ENCODE peak calls at places on chromosome 21, in six cellular contexts. R, F, Q, X, A and H are unnamed samples.

GRCh38 chr21:26965567-26966359 is 1.1 kb downstream of the ADAMTS5 start:
- DNase-seq in Q (no peak), F (peak), X (peak), A (no peak), R (peak), H (peak)

GRCh38 chr21:10418649-10419048 is 102.7 kb upstream of the TPTE start:
- DNase-seq in A (no peak), F (no peak), Q (no peak), X (no peak), R (no peak), H (no peak)

GRCh38 chr21:28712396-28712795 is 280.3 kb downstream of the LTN1 start:
- DNase-seq in X (no peak), Q (no peak), F (no peak), A (no peak), R (no peak), H (no peak)

GRCh38 chr21:38843806-38844479 is 38.2 kb downstream of the ETS2 start:
- DNase-seq in A (no peak), R (no peak), Q (no peak), X (no peak), F (no peak), H (no peak)

GRCh38 chr21:46187814-46188213 is 3.6 kb upstream of the SPATC1L start:
- DNase-seq in Q (no peak), X (no peak), F (no peak), A (no peak), R (no peak), H (no peak)

GRCh38 chr21:29360799-29361765 is 62.4 kb downstream of the BACH1 start:
- DNase-seq in A (peak), Q (no peak), X (no peak), F (no peak), R (no peak), H (no peak)

GRCh38 chr21:26007911-26008579 is 162.5 kb downstream of the APP start:
- DNase-seq in A (no peak), X (no peak), F (no peak), R (no peak), Q (no peak), H (no peak)

GRCh38 chr21:29827236-29827635 is 112.6 kb downstream of the GRIK1 start:
- DNase-seq in F (no peak), R (no peak), Q (no peak), X (no peak), A (no peak), H (no peak)

GRCh38 chr21:27423906-27424595 is 457.2 kb upstream of the ADAMTS5 start:
- DNase-seq in X (no peak), A (no peak), R (no peak), Q (no peak), F (no peak), H (no peak)

GRCh38 chr21:9839011-9839661 is 682.2 kb upstream of the TPTE start:
- DNase-seq in F (no peak), Q (no peak), A (no peak), R (no peak), X (peak), H (no peak)

GRCh38 chr21:34636961-34637360 is 22.0 kb upstream of the RCAN1 start:
- DNase-seq in A (no peak), F (no peak), Q (no peak), X (no peak), R (no peak), H (no peak)
- TF ChIP-seq CTCF in A (no peak), F (no peak), Q (no peak), X (no peak), R (no peak), H (no peak)

DNA sequence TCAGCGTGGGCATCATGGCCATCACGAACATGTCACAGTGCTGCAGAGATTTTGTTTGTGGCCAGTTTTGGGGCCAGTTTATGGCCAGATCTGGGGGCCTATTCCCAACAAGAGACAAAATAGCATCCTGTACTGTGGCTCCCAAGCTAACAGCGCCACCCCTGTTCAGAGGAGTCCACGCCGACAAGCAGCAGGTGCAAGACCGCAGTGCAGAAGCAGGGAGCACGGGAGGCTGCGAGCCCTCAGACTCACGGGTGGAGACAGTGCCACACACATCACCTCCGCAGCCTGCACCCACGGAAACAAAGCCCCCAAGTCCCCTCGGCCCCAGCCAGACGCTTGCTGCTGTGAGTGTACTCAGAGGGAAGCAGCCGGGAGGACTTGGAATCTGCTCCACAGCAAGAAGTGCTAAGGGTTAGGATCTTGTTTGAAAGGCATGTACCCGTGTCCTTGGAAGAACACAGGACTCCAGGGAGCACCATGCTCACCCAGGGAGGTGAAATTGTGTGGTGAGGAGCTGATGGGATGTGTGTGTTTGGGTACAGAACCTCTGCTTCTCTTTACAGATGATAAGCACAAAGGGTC is 7.1 kb downstream of the TCP10L start:
- DNase-seq in R (peak), X (no peak), F (no peak), A (no peak), Q (no peak), H (no peak)
- TF ChIP-seq CTCF in R (no peak), X (no peak), F (no peak), A (no peak), Q (no peak), H (peak)

GRCh38 chr21:37687001-37687400 is 229.3 kb downstream of the KCNJ6 start:
- DNase-seq in Q (no peak), R (peak), F (no peak), A (no peak), X (no peak), H (no peak)
- TF ChIP-seq CTCF in Q (no peak), R (no peak), F (no peak), A (no peak), X (no peak), H (no peak)

GRCh38 chr21:41932191-41932575 is 21.6 kb downstream of the C2CD2 start:
- DNase-seq in Q (peak), R (no peak), A (no peak), X (no peak), F (no peak), H (no peak)
- TF ChIP-seq CTCF in Q (peak), R (no peak), A (no peak), X (no peak), F (no peak), H (no peak)

DNA sequence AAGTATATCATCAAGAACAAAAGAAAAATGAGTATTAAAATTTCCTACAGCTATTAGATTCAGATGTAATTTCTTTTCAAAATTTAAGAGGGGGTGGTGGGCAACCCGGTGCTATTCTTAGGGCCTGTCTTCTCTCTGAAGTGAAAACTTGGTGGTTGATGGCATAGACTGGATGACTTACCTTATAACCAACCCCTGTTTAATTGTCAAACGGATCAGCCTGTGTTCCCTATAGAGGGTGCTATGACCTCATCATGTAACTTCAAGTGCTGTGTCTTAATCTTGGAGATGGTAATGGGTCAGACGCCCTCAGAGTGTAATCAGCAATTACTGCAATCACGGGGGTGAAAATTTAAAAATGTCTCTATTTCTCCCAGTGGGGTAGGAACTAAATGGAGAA is 176.2 kb downstream of the PCP4 start:
- DNase-seq in A (no peak), R (no peak), F (no peak), Q (no peak), X (no peak), H (no peak)
- TF ChIP-seq CTCF in A (no peak), R (no peak), F (no peak), Q (no peak), X (no peak), H (no peak)

GRCh38 chr21:21216013-21216412 is 217.8 kb downstream of the NCAM2 start:
- DNase-seq in R (no peak), F (no peak), X (no peak), A (no peak), Q (no peak), H (no peak)
- TF ChIP-seq CTCF in R (no peak), F (no peak), X (no peak), A (no peak), Q (no peak), H (no peak)

DNA sequence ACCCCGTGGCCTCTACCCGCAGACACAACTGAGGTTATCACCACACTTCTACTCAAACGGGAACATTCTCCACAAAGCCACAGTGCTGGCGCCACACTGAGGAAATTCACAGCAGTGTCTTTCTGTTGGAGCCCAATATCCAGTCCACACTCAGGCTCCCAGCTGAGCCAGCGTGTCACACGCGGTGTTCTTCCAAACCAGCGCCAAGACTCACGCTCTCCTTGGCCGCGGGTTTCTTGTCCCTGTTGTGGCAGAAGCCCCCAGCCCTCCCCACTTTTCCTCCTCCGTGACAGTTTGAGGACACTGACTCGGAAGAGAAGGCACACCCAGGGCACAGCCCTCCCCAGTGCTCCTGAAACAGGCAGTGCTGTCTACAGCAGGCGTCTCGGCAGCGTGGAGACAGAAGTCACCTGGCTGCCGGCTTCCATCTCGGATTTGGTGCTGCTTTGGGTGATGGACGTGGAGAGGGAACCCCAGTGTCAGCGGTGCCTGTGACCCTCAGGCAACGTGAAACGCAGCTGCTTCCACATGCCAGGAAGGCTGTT is 35.4 kb upstream of the AGPAT3 start:
- DNase-seq in R (no peak), A (no peak), X (no peak), Q (no peak), F (no peak), H (peak)
- TF ChIP-seq CTCF in R (no peak), A (no peak), X (no peak), Q (no peak), F (no peak), H (no peak)

GRCh38 chr21:36916718-36917117 is 49.8 kb downstream of the HLCS start:
- DNase-seq in A (no peak), R (no peak), F (no peak), X (no peak), Q (no peak), H (no peak)

GRCh38 chr21:36918291-36918690 is 48.2 kb downstream of the HLCS start:
- DNase-seq in A (no peak), F (no peak), X (no peak), Q (no peak), R (no peak), H (no peak)

GRCh38 chr21:36915014-36915700 is 51.3 kb downstream of the HLCS start:
- DNase-seq in R (no peak), Q (no peak), X (no peak), A (peak), F (no peak), H (no peak)

GRCh38 chr21:36915701-36916075 is 50.8 kb downstream of the HLCS start:
- DNase-seq in X (no peak), F (no peak), A (no peak), R (no peak), Q (no peak), H (no peak)

GRCh38 chr21:36917487-36918158 is 48.8 kb downstream of the HLCS start:
- DNase-seq in R (peak), X (no peak), Q (no peak), A (peak), F (peak), H (no peak)
- TF ChIP-seq CTCF in R (no peak), X (peak), Q (no peak), A (no peak), F (no peak), H (no peak)

GRCh38 chr21:16324630-16325029 is 594.8 kb downstream of the USP25 start:
- DNase-seq in X (no peak), F (no peak), Q (no peak), A (no peak), R (no peak), H (no peak)

DNA sequence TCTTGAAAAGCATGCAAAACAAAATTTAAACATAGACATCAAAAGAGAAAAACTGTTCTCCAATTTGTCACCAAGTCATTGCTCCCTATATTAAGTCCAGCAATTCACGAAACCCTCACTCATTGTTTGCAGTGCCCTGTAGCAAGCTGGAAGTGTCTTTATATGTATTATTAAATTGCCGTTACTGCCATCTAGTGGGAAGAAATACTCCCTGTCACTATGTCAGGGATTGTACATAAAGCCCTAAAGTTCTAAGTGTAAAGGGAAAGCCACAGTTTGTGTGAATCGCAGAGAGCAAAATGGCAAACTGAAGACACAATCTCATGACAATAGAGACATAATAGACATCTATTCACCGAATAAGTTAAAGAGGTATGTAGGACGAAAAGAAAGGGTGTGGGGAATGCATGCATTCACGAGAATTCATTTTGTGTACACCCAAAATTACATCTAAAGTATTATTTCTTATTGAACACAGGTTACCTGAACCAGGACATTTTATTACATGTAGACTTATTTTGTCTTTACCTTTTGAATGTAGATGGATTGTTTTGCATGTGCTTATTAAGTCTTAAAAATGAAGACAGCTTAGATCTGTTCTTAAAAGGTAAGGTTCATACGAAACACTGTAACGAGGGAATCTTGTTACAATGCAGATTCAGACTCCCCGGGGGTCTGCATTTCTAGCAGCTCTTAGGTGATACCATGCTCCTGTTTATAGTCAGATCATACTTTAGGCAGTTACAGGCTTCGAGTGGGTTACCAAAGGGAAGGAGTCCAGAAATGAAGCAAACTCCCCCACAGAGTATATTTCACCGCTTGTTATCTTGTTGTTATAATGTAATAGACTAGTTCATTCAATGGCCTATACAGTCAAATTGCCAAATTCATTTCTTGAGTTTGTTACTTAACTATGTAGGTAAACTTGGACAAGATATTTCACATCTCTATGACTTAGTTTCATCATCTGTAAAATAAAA is 600.8 kb downstream of the USP25 start:
- DNase-seq in F (no peak), A (no peak), Q (peak), X (no peak), R (peak), H (peak)
- TF ChIP-seq CTCF in F (no peak), A (peak), Q (peak), X (peak), R (peak), H (peak)